ENCODE peak calls at places on chromosomes 5 and 9, in four cellular contexts. One of them, this sample, is unnamed.

GRCh38 chr5:42811591-42812392 is at the start of gene SELENOP:
- DNase-seq in HCT116: peak
- DNase-seq in endothelial cell of umbilical vein: peak
- DNase-seq in K562: no peak
- DNase-seq in this sample: peak

GRCh38 chr5:14809369-14810144 is 62.0 kb downstream of the ANKH start:
- DNase-seq in HCT116: peak
- DNase-seq in endothelial cell of umbilical vein: peak
- DNase-seq in K562: no peak
- DNase-seq in this sample: no peak

GRCh38 chr5:386432-387341 is 56.3 kb upstream of the EXOC3 start:
- DNase-seq in HCT116: no peak
- DNase-seq in endothelial cell of umbilical vein: no peak
- DNase-seq in K562: peak
- DNase-seq in this sample: no peak

GRCh38 chr5:154076240-154076922 is 37.6 kb downstream of the MFAP3 start:
- DNase-seq in HCT116: no peak
- DNase-seq in endothelial cell of umbilical vein: no peak
- DNase-seq in K562: no peak
- DNase-seq in this sample: no peak

GRCh38 chr9:91017245-91017644 is 215.6 kb downstream of the SYK start:
- DNase-seq in HCT116: no peak
- DNase-seq in endothelial cell of umbilical vein: no peak
- DNase-seq in K562: no peak
- DNase-seq in this sample: no peak

GRCh38 chr5:76642390-76643040 is 19.3 kb upstream of the F2RL2 start:
- DNase-seq in HCT116: no peak
- DNase-seq in endothelial cell of umbilical vein: peak
- DNase-seq in K562: no peak
- DNase-seq in this sample: no peak

GRCh38 chr5:168768172-168768571 is 189.0 kb upstream of the PANK3 start:
- DNase-seq in HCT116: no peak
- DNase-seq in endothelial cell of umbilical vein: no peak
- DNase-seq in K562: no peak
- DNase-seq in this sample: no peak

GRCh38 chr9:77602852-77603251 is 45.3 kb downstream of the GNA14 start:
- DNase-seq in HCT116: no peak
- DNase-seq in endothelial cell of umbilical vein: no peak
- DNase-seq in K562: no peak
- DNase-seq in this sample: no peak

GRCh38 chr5:14429102-14429501 is 152.5 kb upstream of the OTULINL start:
- DNase-seq in HCT116: no peak
- DNase-seq in endothelial cell of umbilical vein: peak
- DNase-seq in K562: no peak
- DNase-seq in this sample: no peak

GRCh38 chr5:67153292-67153691 is 43.3 kb downstream of the CD180 start:
- DNase-seq in HCT116: no peak
- DNase-seq in endothelial cell of umbilical vein: no peak
- DNase-seq in K562: no peak
- DNase-seq in this sample: no peak

GRCh38 chr5:9066349-9066748 is 479.5 kb downstream of the SEMA5A start:
- DNase-seq in HCT116: no peak
- DNase-seq in endothelial cell of umbilical vein: no peak
- DNase-seq in K562: no peak
- DNase-seq in this sample: no peak

GRCh38 chr5:40399349-40399748 is 280.4 kb upstream of the PTGER4 start:
- DNase-seq in HCT116: no peak
- DNase-seq in endothelial cell of umbilical vein: no peak
- DNase-seq in K562: no peak
- DNase-seq in this sample: no peak

GRCh38 chr5:114789773-114790402 is 379.8 kb downstream of the TRIM36 start:
- DNase-seq in HCT116: peak
- DNase-seq in endothelial cell of umbilical vein: no peak
- DNase-seq in K562: no peak
- DNase-seq in this sample: peak

GRCh38 chr5:134506054-134507039 is 19.1 kb upstream of the JADE2 start:
- DNase-seq in HCT116: peak
- DNase-seq in endothelial cell of umbilical vein: no peak
- DNase-seq in K562: peak
- DNase-seq in this sample: no peak

GRCh38 chr5:43066231-43066798 is 26.2 kb upstream of the ANXA2R start:
- DNase-seq in HCT116: peak
- DNase-seq in endothelial cell of umbilical vein: peak
- DNase-seq in K562: peak
- DNase-seq in this sample: no peak

GRCh38 chr9:79257671-79258410 is 313.9 kb upstream of the TLE4 start:
- DNase-seq in HCT116: no peak
- DNase-seq in endothelial cell of umbilical vein: no peak
- DNase-seq in K562: no peak
- DNase-seq in this sample: no peak

GRCh38 chr5:62130107-62130506 is 175.9 kb upstream of the KIF2A start:
- DNase-seq in HCT116: no peak
- DNase-seq in endothelial cell of umbilical vein: no peak
- DNase-seq in K562: no peak
- DNase-seq in this sample: no peak

GRCh38 chr9:38734831-38735230 is 14.9 kb upstream of the FAM240B start:
- DNase-seq in HCT116: no peak
- DNase-seq in endothelial cell of umbilical vein: no peak
- DNase-seq in K562: no peak
- DNase-seq in this sample: no peak

GRCh38 chr9:95025213-95026170 is 292.0 kb downstream of the FANCC start:
- DNase-seq in HCT116: no peak
- DNase-seq in endothelial cell of umbilical vein: peak
- DNase-seq in K562: peak
- DNase-seq in this sample: peak

GRCh38 chr9:28264368-28264767 is 691.1 kb upstream of the C9orf72 start:
- DNase-seq in HCT116: no peak
- DNase-seq in endothelial cell of umbilical vein: no peak
- DNase-seq in K562: no peak
- DNase-seq in this sample: no peak

GRCh38 chr5:173736923-173737412 is 120.5 kb upstream of the BOD1 start:
- DNase-seq in HCT116: no peak
- DNase-seq in endothelial cell of umbilical vein: no peak
- DNase-seq in K562: peak
- DNase-seq in this sample: no peak

GRCh38 chr5:107869459-107870115 is 198.8 kb upstream of the EFNA5 start:
- DNase-seq in HCT116: peak
- DNase-seq in endothelial cell of umbilical vein: peak
- DNase-seq in K562: no peak
- DNase-seq in this sample: no peak

GRCh38 chr5:122366501-122366900 is 54.5 kb downstream of the SNCAIP start:
- DNase-seq in HCT116: no peak
- DNase-seq in endothelial cell of umbilical vein: no peak
- DNase-seq in K562: no peak
- DNase-seq in this sample: no peak

GRCh38 chr9:21993893-21994525 is at the start of gene CDKN2A:
- DNase-seq in HCT116: no peak
- DNase-seq in endothelial cell of umbilical vein: peak
- DNase-seq in K562: no peak
- DNase-seq in this sample: no peak

GRCh38 chr5:126002222-126002897 is 420.8 kb upstream of the GRAMD2B start:
- DNase-seq in HCT116: no peak
- DNase-seq in endothelial cell of umbilical vein: peak
- DNase-seq in K562: no peak
- DNase-seq in this sample: no peak

GRCh38 chr5:89253931-89254330 is 370.9 kb upstream of the MEF2C start:
- DNase-seq in HCT116: no peak
- DNase-seq in endothelial cell of umbilical vein: no peak
- DNase-seq in K562: no peak
- DNase-seq in this sample: no peak

GRCh38 chr9:114745108-114745848 is 60.6 kb downstream of the TNFSF15 start:
- DNase-seq in HCT116: no peak
- DNase-seq in endothelial cell of umbilical vein: peak
- DNase-seq in K562: no peak
- DNase-seq in this sample: no peak
- H3K27ac ChIP-seq in HCT116: no peak
- H3K27ac ChIP-seq in endothelial cell of umbilical vein: peak
- H3K27ac ChIP-seq in K562: no peak
- H3K27ac ChIP-seq in this sample: no peak

GRCh38 chr5:157496847-157497246 is 36.8 kb downstream of the NIPAL4 start:
- DNase-seq in HCT116: no peak
- DNase-seq in endothelial cell of umbilical vein: no peak
- DNase-seq in K562: no peak
- DNase-seq in this sample: no peak

GRCh38 chr5:157491471-157491870 is 31.5 kb downstream of the NIPAL4 start:
- DNase-seq in HCT116: no peak
- DNase-seq in endothelial cell of umbilical vein: no peak
- DNase-seq in K562: no peak
- DNase-seq in this sample: no peak

GRCh38 chr5:157492886-157493285 is 32.9 kb downstream of the NIPAL4 start:
- DNase-seq in HCT116: no peak
- DNase-seq in endothelial cell of umbilical vein: no peak
- DNase-seq in K562: no peak
- DNase-seq in this sample: no peak

GRCh38 chr5:157497875-157498611 is 38.0 kb downstream of the NIPAL4 start:
- DNase-seq in HCT116: no peak
- DNase-seq in endothelial cell of umbilical vein: no peak
- DNase-seq in K562: no peak
- DNase-seq in this sample: no peak

GRCh38 chr5:157494178-157494830 is 34.3 kb downstream of the NIPAL4 start:
- DNase-seq in HCT116: no peak
- DNase-seq in endothelial cell of umbilical vein: no peak
- DNase-seq in K562: no peak
- DNase-seq in this sample: no peak
- TF ChIP-seq POLR2AphosphoS5 in HCT116: no peak
- TF ChIP-seq POLR2AphosphoS5 in endothelial cell of umbilical vein: no peak
- TF ChIP-seq POLR2AphosphoS5 in K562: no peak
- TF ChIP-seq POLR2AphosphoS5 in this sample: no peak

GRCh38 chr9:73006986-73007385 is 54.1 kb upstream of the ALDH1A1 start:
- DNase-seq in HCT116: no peak
- DNase-seq in endothelial cell of umbilical vein: peak
- DNase-seq in K562: no peak
- DNase-seq in this sample: no peak
- H3K9ac ChIP-seq in HCT116: no peak
- H3K9ac ChIP-seq in endothelial cell of umbilical vein: peak
- H3K9ac ChIP-seq in K562: no peak
- H3K9ac ChIP-seq in this sample: no peak

DNA sequence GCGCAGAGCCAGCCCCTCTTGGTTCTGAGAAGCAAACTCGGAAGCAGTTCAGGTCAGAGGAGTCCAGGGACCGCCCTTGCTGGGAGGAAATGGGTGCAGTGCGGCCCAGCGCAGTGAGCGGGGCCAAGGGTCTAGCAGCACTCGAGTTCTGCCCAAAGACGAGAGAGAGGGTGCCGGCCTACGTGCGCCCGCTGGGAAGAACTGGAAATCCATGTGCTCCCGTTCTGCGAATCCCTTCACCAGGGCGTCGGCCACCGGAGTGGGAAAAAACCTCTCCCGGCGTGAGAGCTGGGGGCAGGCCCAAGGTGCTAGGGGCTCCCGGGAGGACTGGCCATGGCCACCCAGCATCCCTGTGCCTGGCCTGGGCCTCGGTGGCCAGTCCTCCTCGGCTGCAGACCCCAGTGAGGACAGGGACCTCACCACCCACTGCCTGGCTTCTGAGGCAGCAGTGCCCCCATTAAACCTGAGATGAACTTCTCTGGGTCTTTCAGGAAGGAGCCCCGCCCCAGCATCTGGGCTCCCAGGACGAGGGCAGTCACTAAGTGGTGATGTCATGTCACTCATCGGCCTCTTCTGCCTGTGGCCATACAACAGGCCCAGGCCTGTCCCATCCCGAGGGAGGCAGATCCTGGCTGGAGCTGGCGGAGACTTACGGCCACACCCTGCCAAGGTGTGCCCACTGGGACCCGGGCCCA is 10.6 kb downstream of the TMEM250 start:
- DNase-seq in HCT116: no peak
- DNase-seq in endothelial cell of umbilical vein: no peak
- DNase-seq in K562: peak
- DNase-seq in this sample: no peak
- H3K27ac ChIP-seq in HCT116: peak
- H3K27ac ChIP-seq in endothelial cell of umbilical vein: no peak
- H3K27ac ChIP-seq in K562: peak
- H3K27ac ChIP-seq in this sample: peak

GRCh38 chr5:36606437-36607113 is at the start of gene SLC1A3:
- DNase-seq in HCT116: peak
- DNase-seq in endothelial cell of umbilical vein: peak
- DNase-seq in K562: no peak
- DNase-seq in this sample: no peak
- TF ChIP-seq POLR2AphosphoS5 in HCT116: peak
- TF ChIP-seq POLR2AphosphoS5 in endothelial cell of umbilical vein: no peak
- TF ChIP-seq POLR2AphosphoS5 in K562: no peak
- TF ChIP-seq POLR2AphosphoS5 in this sample: peak

GRCh38 chr9:93256878-93257807 is 73.2 kb downstream of the WNK2 start:
- DNase-seq in HCT116: no peak
- DNase-seq in endothelial cell of umbilical vein: no peak
- DNase-seq in K562: no peak
- DNase-seq in this sample: no peak

GRCh38 chr9:93254061-93254481 is 70.1 kb downstream of the WNK2 start:
- DNase-seq in HCT116: no peak
- DNase-seq in endothelial cell of umbilical vein: no peak
- DNase-seq in K562: no peak
- DNase-seq in this sample: no peak

GRCh38 chr9:93254806-93255519 is 71.0 kb downstream of the WNK2 start:
- DNase-seq in HCT116: no peak
- DNase-seq in endothelial cell of umbilical vein: no peak
- DNase-seq in K562: no peak
- DNase-seq in this sample: no peak

GRCh38 chr9:93257808-93258331 is 73.9 kb downstream of the WNK2 start:
- DNase-seq in HCT116: no peak
- DNase-seq in endothelial cell of umbilical vein: no peak
- DNase-seq in K562: no peak
- DNase-seq in this sample: no peak

GRCh38 chr9:93255994-93256877 is 72.3 kb downstream of the WNK2 start:
- DNase-seq in HCT116: no peak
- DNase-seq in endothelial cell of umbilical vein: no peak
- DNase-seq in K562: no peak
- DNase-seq in this sample: no peak
- H3K9ac ChIP-seq in HCT116: no peak
- H3K9ac ChIP-seq in endothelial cell of umbilical vein: no peak
- H3K9ac ChIP-seq in K562: no peak
- H3K9ac ChIP-seq in this sample: no peak

GRCh38 chr9:124307379-124308030 is 49.8 kb downstream of the NEK6 start:
- DNase-seq in HCT116: no peak
- DNase-seq in endothelial cell of umbilical vein: no peak
- DNase-seq in K562: no peak
- DNase-seq in this sample: no peak

GRCh38 chr9:124306098-124306735 is 48.5 kb downstream of the NEK6 start:
- DNase-seq in HCT116: peak
- DNase-seq in endothelial cell of umbilical vein: peak
- DNase-seq in K562: no peak
- DNase-seq in this sample: no peak

GRCh38 chr9:124311283-124311682 is 53.5 kb downstream of the NEK6 start:
- DNase-seq in HCT116: no peak
- DNase-seq in endothelial cell of umbilical vein: no peak
- DNase-seq in K562: no peak
- DNase-seq in this sample: no peak

GRCh38 chr9:124309665-124310064 is 51.9 kb downstream of the NEK6 start:
- DNase-seq in HCT116: peak
- DNase-seq in endothelial cell of umbilical vein: peak
- DNase-seq in K562: no peak
- DNase-seq in this sample: no peak

GRCh38 chr9:124308606-124309310 is 51.0 kb downstream of the NEK6 start:
- DNase-seq in HCT116: no peak
- DNase-seq in endothelial cell of umbilical vein: no peak
- DNase-seq in K562: no peak
- DNase-seq in this sample: no peak
- H3K27ac ChIP-seq in HCT116: peak
- H3K27ac ChIP-seq in endothelial cell of umbilical vein: peak
- H3K27ac ChIP-seq in K562: no peak
- H3K27ac ChIP-seq in this sample: no peak